ENCODE peak calls at places on chromosomes 12 and 14, in five cellular contexts. D is fibroblast of the aortic adventitia, Q is left lung, O is AG08396, X is NCI-H748 treated with DMSO at 0.1 percent for 48 hours. N is an unnamed sample.
A peak's percentile ranks its signal among the peaks of the same experiment; 100 is the strongest.

GRCh38 chr12:7994731-7995205 is 37.7 kb upstream of the FOXJ2 start:
- DNase-seq in O (peak; percentile 70), D (peak; percentile 96), Q (no peak), X (no peak), N (no peak)

GRCh38 chr12:43836455-43836989 is 641 bp downstream of the TMEM117 start:
- DNase-seq in O (no peak), D (peak; percentile 66), Q (no peak), X (no peak), N (no peak)

GRCh38 chr12:1279050-1279449 is 288.0 kb downstream of the ERC1 start:
- DNase-seq in D (peak; percentile 11), O (no peak), X (no peak), Q (no peak), N (no peak)

GRCh38 chr12:26164118-26164517 is 31.3 kb upstream of the SSPN start:
- DNase-seq in Q (no peak), X (no peak), D (no peak), O (no peak), N (no peak)

GRCh38 chr12:93322784-93323183 is 54.9 kb upstream of the NUDT4 start:
- DNase-seq in X (no peak), O (no peak), D (no peak), Q (no peak), N (no peak)

GRCh38 chr12:53061404-53062010 is 11.6 kb downstream of the TNS2 start:
- DNase-seq in D (no peak), Q (peak; percentile 82), O (no peak), X (peak; percentile 58), N (no peak)

GRCh38 chr14:72613196-72613974 is 280.5 kb downstream of the DPF3 start:
- DNase-seq in X (no peak), O (no peak), Q (no peak), D (peak; percentile 27), N (no peak)

GRCh38 chr14:53161758-53162512 is 8.8 kb upstream of the DDHD1 start:
- DNase-seq in O (no peak), Q (no peak), X (no peak), D (no peak), N (no peak)

GRCh38 chr12:57743769-57744168 is 1.1 kb upstream of the TSPAN31 start:
- DNase-seq in O (no peak), D (no peak), X (no peak), Q (no peak), N (no peak)

GRCh38 chr14:88765130-88765529 is 27.6 kb downstream of the EML5 start:
- DNase-seq in D (peak; percentile 2), Q (no peak), X (no peak), O (peak; percentile 4), N (no peak)

N was measured in D341Med.